ENCODE peak calls at places on chromosomes 7 and 10, in four cellular contexts. One of them, this sample, is unnamed.
A peak's percentile ranks its signal among the peaks of the same experiment; 100 is the strongest.

GRCh38 chr7:101393865-101394264 is 31.2 kb downstream of the COL26A1 start:
- DNase-seq in H1: no peak
- DNase-seq in IMR-90: no peak
- DNase-seq in mesendoderm: no peak
- DNase-seq in this sample: no peak

GRCh38 chr7:2232766-2233520 is at the start of gene MAD1L1:
- DNase-seq in H1: peak; percentile 94
- DNase-seq in IMR-90: peak; percentile 88
- DNase-seq in mesendoderm: peak; percentile 91
- DNase-seq in this sample: peak; percentile 89

GRCh38 chr10:1939016-1939415 is 201.7 kb upstream of the ADARB2 start:
- DNase-seq in mesendoderm: no peak
- DNase-seq in IMR-90: no peak
- DNase-seq in H1: no peak
- DNase-seq in this sample: no peak

GRCh38 chr10:61673360-61673759 is 10.6 kb downstream of the CABCOCO1 start:
- DNase-seq in H1: no peak
- DNase-seq in mesendoderm: no peak
- DNase-seq in IMR-90: no peak
- DNase-seq in this sample: no peak

GRCh38 chr10:98141484-98142073 is 7.1 kb downstream of the R3HCC1L start:
- DNase-seq in IMR-90: no peak
- DNase-seq in mesendoderm: no peak
- DNase-seq in H1: no peak
- DNase-seq in this sample: no peak

GRCh38 chr7:27199820-27200760 is at the start of gene HOXA13:
- DNase-seq in IMR-90: no peak
- DNase-seq in H1: peak; percentile 72
- DNase-seq in mesendoderm: no peak
- DNase-seq in this sample: peak; percentile 53

GRCh38 chr10:36423821-36424248 is 701.6 kb upstream of the ANKRD30A start:
- DNase-seq in IMR-90: no peak
- DNase-seq in mesendoderm: no peak
- DNase-seq in H1: no peak
- DNase-seq in this sample: no peak

GRCh38 chr7:38335490-38336135 is 62.2 kb upstream of the TARP start:
- DNase-seq in H1: peak; percentile 91
- DNase-seq in IMR-90: peak; percentile 94
- DNase-seq in mesendoderm: peak; percentile 98
- DNase-seq in this sample: peak; percentile 97

GRCh38 chr7:106402898-106403297 is 118.1 kb upstream of the NAMPT start:
- DNase-seq in H1: no peak
- DNase-seq in IMR-90: no peak
- DNase-seq in mesendoderm: no peak
- DNase-seq in this sample: no peak

GRCh38 chr7:44382459-44383300 is 57.3 kb upstream of the CAMK2B start:
- DNase-seq in mesendoderm: no peak
- DNase-seq in IMR-90: peak; percentile 43
- DNase-seq in H1: peak; percentile 23
- DNase-seq in this sample: peak; percentile 14

DNA sequence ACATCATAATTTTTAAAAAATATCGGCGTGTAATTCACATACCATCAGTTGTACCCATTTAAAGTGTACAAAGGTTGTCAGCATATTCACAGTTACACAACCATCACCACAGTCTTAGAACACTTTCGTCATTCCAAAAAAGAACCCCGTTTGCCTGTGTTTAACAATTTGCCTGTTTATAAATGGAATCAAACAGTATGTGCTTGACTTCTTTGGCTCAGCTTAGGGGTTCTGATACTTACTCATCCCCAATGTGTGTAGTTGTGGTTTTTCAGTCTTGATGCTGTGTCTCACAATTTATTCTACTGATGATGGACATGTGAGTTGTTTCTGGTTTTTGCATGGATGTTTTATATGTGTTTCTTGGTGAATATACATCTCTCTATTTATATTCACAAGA is 50.0 kb downstream of the PRPF18 start:
- DNase-seq in IMR-90: peak; percentile 55
- DNase-seq in H1: no peak
- DNase-seq in mesendoderm: no peak
- DNase-seq in this sample: no peak
- H4K5ac ChIP-seq in IMR-90: no peak overlapping the region
- H4K5ac ChIP-seq in H1: no peak overlapping the region
- H4K5ac ChIP-seq in mesendoderm: no peak overlapping the region
- H4K5ac ChIP-seq in this sample: no peak overlapping the region

DNA sequence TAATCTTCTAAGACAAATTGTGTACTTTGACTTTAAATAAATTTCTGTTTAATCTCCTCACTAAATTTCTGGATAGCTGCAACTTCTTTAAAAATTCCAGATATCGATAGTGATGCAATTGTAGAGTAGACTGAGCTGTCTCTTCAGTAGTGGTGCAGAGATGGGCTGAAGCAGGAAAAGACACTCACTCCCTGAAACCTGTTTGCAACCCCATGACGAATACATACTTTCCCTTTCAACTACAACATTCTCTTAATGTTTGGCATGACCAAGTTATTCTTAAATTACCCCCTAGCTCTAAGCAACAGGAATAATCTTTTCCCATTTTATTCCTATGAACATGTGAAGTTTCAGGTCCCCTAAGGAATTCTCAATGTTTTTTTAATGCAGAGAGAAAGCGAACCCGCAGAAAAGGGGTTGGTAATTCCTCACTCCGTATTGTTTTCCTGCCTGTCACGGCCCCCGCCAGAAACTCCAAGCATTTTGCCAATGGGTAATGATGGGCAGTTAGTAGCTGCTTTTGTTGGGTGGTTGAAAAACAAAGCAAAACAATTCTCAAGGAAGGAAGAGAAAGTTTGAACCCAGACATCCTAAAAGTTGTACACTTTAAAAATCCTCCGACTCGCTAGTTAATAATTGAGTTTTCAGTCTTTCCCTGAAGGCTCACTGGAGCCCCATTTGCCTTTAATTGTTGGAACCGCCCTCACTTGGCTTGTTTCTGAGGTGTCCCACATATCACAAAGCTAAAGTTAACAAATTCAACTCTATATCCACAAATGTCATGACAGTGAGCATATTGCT is 1.2 kb downstream of the THSD7A start:
- DNase-seq in H1: no peak
- DNase-seq in mesendoderm: peak; percentile 42
- DNase-seq in IMR-90: peak; percentile 1
- DNase-seq in this sample: no peak
- H4K5ac ChIP-seq in H1: no peak overlapping the region
- H4K5ac ChIP-seq in mesendoderm: no peak overlapping the region
- H4K5ac ChIP-seq in IMR-90: no peak overlapping the region
- H4K5ac ChIP-seq in this sample: no peak overlapping the region

GRCh38 chr10:12445701-12446334 is 96.5 kb downstream of the CAMK1D start:
- DNase-seq in H1: no peak
- DNase-seq in IMR-90: no peak
- DNase-seq in mesendoderm: no peak
- DNase-seq in this sample: no peak
- H4K5ac ChIP-seq in H1: no peak overlapping the region
- H4K5ac ChIP-seq in IMR-90: no peak overlapping the region
- H4K5ac ChIP-seq in mesendoderm: no peak overlapping the region
- H4K5ac ChIP-seq in this sample: no peak overlapping the region

DNA sequence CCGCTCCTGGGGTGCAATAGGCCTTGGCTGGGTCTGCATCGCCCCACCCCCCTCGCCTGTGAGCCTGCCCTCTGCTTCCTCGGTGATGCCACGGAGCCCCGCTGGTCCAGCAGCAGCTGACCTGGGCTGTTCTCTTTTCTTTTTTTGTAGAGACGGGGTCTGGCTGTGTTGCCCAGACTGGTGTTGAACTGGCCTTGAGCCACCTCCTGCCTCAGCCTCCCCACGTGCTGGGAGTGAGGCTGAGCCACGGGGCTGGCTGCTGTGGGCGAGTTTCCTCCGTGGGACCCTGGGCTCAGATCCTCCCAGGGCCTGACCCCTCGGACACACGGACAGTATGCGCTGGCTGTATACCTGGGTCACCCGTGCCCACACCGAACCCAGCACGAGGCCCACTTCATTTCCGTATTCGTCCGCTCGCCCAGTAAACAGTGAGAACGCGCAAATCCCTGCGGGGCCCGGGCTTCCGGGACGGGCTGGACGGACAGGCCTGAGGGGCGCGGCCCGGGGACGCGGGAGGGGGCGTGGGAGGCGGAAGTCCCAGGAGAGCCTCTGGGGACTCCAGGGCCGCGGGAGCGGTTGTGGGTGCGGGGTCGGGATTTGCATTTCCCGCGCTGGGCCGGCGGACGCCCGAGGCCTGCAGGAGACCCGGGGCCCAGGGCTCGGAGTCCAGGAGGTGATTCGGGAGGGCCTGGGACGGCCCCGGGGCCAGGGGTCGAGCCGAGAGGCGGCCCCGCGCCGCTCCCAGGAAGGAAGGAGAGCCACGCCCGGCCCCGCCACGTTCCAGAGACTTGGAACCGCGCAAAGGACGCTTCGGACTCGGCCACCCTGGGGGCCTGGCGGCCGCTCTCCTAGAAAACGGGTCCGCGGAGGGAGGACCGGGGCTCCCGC is 57.8 kb upstream of the DNAJB6 start:
- DNase-seq in IMR-90: no peak
- DNase-seq in H1: no peak
- DNase-seq in mesendoderm: no peak
- DNase-seq in this sample: peak; percentile 65
- H4K5ac ChIP-seq in IMR-90: no peak overlapping the region
- H4K5ac ChIP-seq in H1: no peak overlapping the region
- H4K5ac ChIP-seq in mesendoderm: no peak overlapping the region
- H4K5ac ChIP-seq in this sample: no peak overlapping the region

DNA sequence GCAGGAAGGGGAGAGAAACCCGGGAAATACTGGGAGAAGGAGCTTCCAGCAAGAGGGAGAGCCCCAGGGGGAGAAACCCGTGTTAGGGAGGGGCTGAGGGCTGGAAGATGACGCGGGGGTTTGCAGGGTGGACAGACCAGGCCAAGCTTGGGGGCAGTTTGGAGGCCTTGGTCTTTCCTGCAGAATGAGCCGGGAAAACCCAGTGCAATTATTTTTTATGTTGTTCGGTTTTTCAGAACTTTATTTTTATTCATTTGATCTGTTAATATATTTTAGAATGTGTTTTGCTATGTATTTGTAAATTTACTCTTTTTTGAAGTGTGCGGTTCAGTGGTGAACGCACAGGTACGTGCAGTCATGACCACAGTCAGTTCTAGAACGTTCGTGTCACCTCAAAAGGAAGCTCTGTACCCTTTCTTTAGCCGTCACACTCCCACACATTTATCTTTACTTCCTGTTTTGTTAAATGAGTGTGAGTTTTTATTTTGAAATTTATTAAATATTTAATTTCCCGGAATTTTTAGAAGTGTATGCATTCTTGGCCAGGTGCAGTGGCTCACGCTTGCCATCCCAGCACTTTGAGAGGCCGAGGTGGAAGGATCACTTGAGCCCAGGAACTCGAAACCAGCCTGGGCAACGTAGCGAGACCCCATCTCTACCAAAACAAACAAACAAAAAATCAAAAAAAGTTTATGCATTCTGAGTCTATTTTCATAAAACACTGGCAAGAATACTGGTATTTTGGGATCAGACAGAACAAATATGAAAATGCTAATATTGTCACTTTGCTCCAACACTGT is 441.1 kb upstream of the FOXK1 start:
- DNase-seq in IMR-90: no peak
- DNase-seq in mesendoderm: no peak
- DNase-seq in H1: no peak
- DNase-seq in this sample: no peak
- H4K5ac ChIP-seq in IMR-90: no peak overlapping the region
- H4K5ac ChIP-seq in mesendoderm: no peak overlapping the region
- H4K5ac ChIP-seq in H1: no peak overlapping the region
- H4K5ac ChIP-seq in this sample: no peak overlapping the region